ENCODE peak calls at places on chromosomes 3 and 15, in four cellular contexts. One of them, this sample, is unnamed.

GRCh38 chr3:71146673-71147072 is 436.9 kb downstream of the FOXP1 start:
- DNase-seq in body of pancreas: no peak
- DNase-seq in breast epithelium: no peak
- DNase-seq in Peyer's patch: no peak
- DNase-seq in this sample: no peak

GRCh38 chr15:64749167-64749566 is 26.2 kb downstream of the RBPMS2 start:
- DNase-seq in body of pancreas: no peak
- DNase-seq in breast epithelium: no peak
- DNase-seq in Peyer's patch: no peak
- DNase-seq in this sample: peak

GRCh38 chr3:128297401-128298138 is 144.3 kb downstream of the EEFSEC start:
- DNase-seq in body of pancreas: peak
- DNase-seq in breast epithelium: no peak
- DNase-seq in Peyer's patch: peak
- DNase-seq in this sample: peak

GRCh38 chr3:42829083-42829627 is 19.9 kb downstream of the ACKR2 start:
- DNase-seq in body of pancreas: no peak
- DNase-seq in breast epithelium: no peak
- DNase-seq in Peyer's patch: no peak
- DNase-seq in this sample: peak

GRCh38 chr3:177494216-177494615 is 296.9 kb upstream of the TBL1XR1 start:
- DNase-seq in body of pancreas: no peak
- DNase-seq in breast epithelium: no peak
- DNase-seq in Peyer's patch: no peak
- DNase-seq in this sample: no peak

GRCh38 chr3:16978234-16978920 is 93.6 kb downstream of the PLCL2 start:
- DNase-seq in body of pancreas: peak
- DNase-seq in breast epithelium: no peak
- DNase-seq in Peyer's patch: no peak
- DNase-seq in this sample: no peak

GRCh38 chr3:93961026-93961425 is 12.7 kb downstream of the PROS1 start:
- DNase-seq in body of pancreas: no peak
- DNase-seq in breast epithelium: no peak
- DNase-seq in Peyer's patch: no peak
- DNase-seq in this sample: no peak

GRCh38 chr3:122146466-122146865 is 37.0 kb upstream of the CASR start:
- DNase-seq in body of pancreas: no peak
- DNase-seq in breast epithelium: no peak
- DNase-seq in Peyer's patch: no peak
- DNase-seq in this sample: no peak

GRCh38 chr15:63288778-63289378 is 11.5 kb downstream of the APH1B start:
- DNase-seq in body of pancreas: no peak
- DNase-seq in breast epithelium: no peak
- DNase-seq in Peyer's patch: no peak
- DNase-seq in this sample: peak

GRCh38 chr3:105571005-105571404 is 204.3 kb downstream of the ALCAM start:
- DNase-seq in body of pancreas: no peak
- DNase-seq in breast epithelium: no peak
- DNase-seq in Peyer's patch: no peak
- DNase-seq in this sample: no peak

GRCh38 chr3:121809249-121809648 is 25.6 kb downstream of the IQCB1 start:
- DNase-seq in body of pancreas: no peak
- DNase-seq in breast epithelium: no peak
- DNase-seq in Peyer's patch: no peak
- DNase-seq in this sample: peak

GRCh38 chr3:20043398-20043797 is 3.2 kb downstream of the KAT2B start:
- DNase-seq in body of pancreas: peak
- DNase-seq in breast epithelium: peak
- DNase-seq in Peyer's patch: peak
- DNase-seq in this sample: peak

GRCh38 chr15:55993804-55994539 is 560 bp upstream of the NEDD4 start:
- DNase-seq in body of pancreas: no peak
- DNase-seq in breast epithelium: no peak
- DNase-seq in Peyer's patch: no peak
- DNase-seq in this sample: peak

GRCh38 chr15:48992096-48992495 is 28.4 kb upstream of the SHC4 start:
- DNase-seq in body of pancreas: no peak
- DNase-seq in breast epithelium: no peak
- DNase-seq in Peyer's patch: no peak
- DNase-seq in this sample: no peak

GRCh38 chr3:65524544-65525070 is 514.1 kb downstream of the MAGI1 start:
- DNase-seq in body of pancreas: peak
- DNase-seq in breast epithelium: no peak
- DNase-seq in Peyer's patch: no peak
- DNase-seq in this sample: no peak

GRCh38 chr3:193948459-193948858 is 187.5 kb upstream of the HES1 start:
- DNase-seq in body of pancreas: no peak
- DNase-seq in breast epithelium: no peak
- DNase-seq in Peyer's patch: no peak
- DNase-seq in this sample: no peak

GRCh38 chr3:37096292-37096691 is 78.1 kb downstream of the LRRFIP2 start:
- DNase-seq in body of pancreas: no peak
- DNase-seq in breast epithelium: no peak
- DNase-seq in Peyer's patch: no peak
- DNase-seq in this sample: no peak

GRCh38 chr3:11307830-11308432 is 35.7 kb downstream of the ATG7 start:
- DNase-seq in body of pancreas: no peak
- DNase-seq in breast epithelium: no peak
- DNase-seq in Peyer's patch: no peak
- DNase-seq in this sample: no peak

GRCh38 chr3:27900316-27900715 is 178.2 kb upstream of the EOMES start:
- DNase-seq in body of pancreas: no peak
- DNase-seq in breast epithelium: no peak
- DNase-seq in Peyer's patch: no peak
- DNase-seq in this sample: no peak

GRCh38 chr3:52047295-52047960 is 8.9 kb downstream of the DUSP7 start:
- DNase-seq in body of pancreas: no peak
- DNase-seq in breast epithelium: no peak
- DNase-seq in Peyer's patch: no peak
- DNase-seq in this sample: no peak

GRCh38 chr3:182325213-182325941 is 467.9 kb upstream of the ATP11B start:
- DNase-seq in body of pancreas: no peak
- DNase-seq in breast epithelium: no peak
- DNase-seq in Peyer's patch: no peak
- DNase-seq in this sample: no peak

GRCh38 chr15:49458145-49458544 is 35.1 kb downstream of the FGF7 start:
- DNase-seq in body of pancreas: no peak
- DNase-seq in breast epithelium: no peak
- DNase-seq in Peyer's patch: no peak
- DNase-seq in this sample: no peak

GRCh38 chr3:157103280-157103679 is 56.7 kb downstream of the CCNL1 start:
- DNase-seq in body of pancreas: no peak
- DNase-seq in breast epithelium: no peak
- DNase-seq in Peyer's patch: no peak
- DNase-seq in this sample: no peak

GRCh38 chr3:54527521-54527920 is 400.3 kb downstream of the LRTM1 start:
- DNase-seq in body of pancreas: no peak
- DNase-seq in breast epithelium: no peak
- DNase-seq in Peyer's patch: no peak
- DNase-seq in this sample: no peak

GRCh38 chr3:54531741-54532140 is 396.1 kb downstream of the LRTM1 start:
- DNase-seq in body of pancreas: no peak
- DNase-seq in breast epithelium: no peak
- DNase-seq in Peyer's patch: no peak
- DNase-seq in this sample: no peak

GRCh38 chr3:54530091-54530490 is 397.8 kb downstream of the LRTM1 start:
- DNase-seq in body of pancreas: no peak
- DNase-seq in breast epithelium: no peak
- DNase-seq in Peyer's patch: no peak
- DNase-seq in this sample: no peak

GRCh38 chr3:54533856-54534255 is 394.0 kb downstream of the LRTM1 start:
- DNase-seq in body of pancreas: no peak
- DNase-seq in breast epithelium: no peak
- DNase-seq in Peyer's patch: no peak
- DNase-seq in this sample: no peak

DNA sequence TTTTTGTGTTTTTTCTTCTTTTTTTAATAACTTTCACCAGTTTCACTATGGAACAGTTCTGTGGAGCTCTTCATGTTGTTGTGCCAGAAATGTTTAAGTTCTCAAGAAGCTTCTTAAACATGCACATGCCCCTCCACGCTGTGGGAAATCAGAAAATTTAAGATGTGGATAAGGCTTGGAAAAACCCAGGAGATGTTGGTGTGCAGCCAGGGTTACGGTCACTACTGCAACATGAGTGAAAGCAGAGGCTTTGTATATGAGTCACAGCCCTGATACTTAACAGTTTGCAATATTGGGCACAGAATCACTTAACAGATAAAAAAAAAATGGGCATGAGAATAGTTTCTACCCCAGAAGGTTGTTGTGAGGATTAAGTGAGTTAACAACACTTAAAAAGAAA is 399.9 kb downstream of the LRTM1 start:
- DNase-seq in body of pancreas: peak
- DNase-seq in breast epithelium: no peak
- DNase-seq in Peyer's patch: no peak
- DNase-seq in this sample: no peak
- H3K27ac ChIP-seq in body of pancreas: no peak
- H3K27ac ChIP-seq in breast epithelium: no peak
- H3K27ac ChIP-seq in Peyer's patch: no peak
- H3K27ac ChIP-seq in this sample: no peak

GRCh38 chr3:46098319-46098761 is 71.1 kb upstream of the XCR1 start:
- DNase-seq in body of pancreas: peak
- DNase-seq in breast epithelium: no peak
- DNase-seq in Peyer's patch: peak
- DNase-seq in this sample: peak

GRCh38 chr3:46095307-46095706 is 68.0 kb upstream of the XCR1 start:
- DNase-seq in body of pancreas: no peak
- DNase-seq in breast epithelium: no peak
- DNase-seq in Peyer's patch: peak
- DNase-seq in this sample: no peak

GRCh38 chr3:46096336-46096735 is 69.1 kb upstream of the XCR1 start:
- DNase-seq in body of pancreas: no peak
- DNase-seq in breast epithelium: no peak
- DNase-seq in Peyer's patch: no peak
- DNase-seq in this sample: no peak

GRCh38 chr3:46096781-46097180 is 69.5 kb upstream of the XCR1 start:
- DNase-seq in body of pancreas: no peak
- DNase-seq in breast epithelium: no peak
- DNase-seq in Peyer's patch: no peak
- DNase-seq in this sample: no peak

DNA sequence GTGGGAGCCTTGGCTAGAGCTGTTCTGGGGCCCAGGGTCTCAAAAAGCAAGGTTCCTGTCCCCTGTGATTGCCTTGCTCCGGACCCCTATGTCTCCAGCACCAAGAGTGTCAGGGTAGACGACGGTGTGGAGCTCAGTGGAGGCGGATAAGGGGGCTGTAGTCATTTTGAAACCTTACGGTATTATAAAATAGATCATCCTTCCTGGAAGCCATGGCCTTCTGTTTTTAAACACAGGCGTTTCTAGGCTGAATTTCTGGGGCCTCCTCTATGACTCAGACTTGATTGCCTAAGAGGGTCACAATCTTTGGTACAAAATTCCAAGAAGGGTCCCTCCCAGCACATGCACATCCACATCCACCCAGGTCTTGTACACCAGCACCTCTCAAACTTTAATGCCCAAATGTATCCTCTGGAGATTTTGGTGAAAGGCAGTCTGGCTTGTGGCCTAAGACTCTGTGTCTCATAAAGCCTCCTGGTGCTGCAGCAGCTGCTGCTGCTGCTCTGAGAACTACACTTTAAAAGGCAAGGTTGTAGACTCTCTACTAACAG is 70.5 kb upstream of the XCR1 start:
- DNase-seq in body of pancreas: no peak
- DNase-seq in breast epithelium: no peak
- DNase-seq in Peyer's patch: no peak
- DNase-seq in this sample: peak
- H3K4me3 ChIP-seq in body of pancreas: no peak
- H3K4me3 ChIP-seq in breast epithelium: no peak
- H3K4me3 ChIP-seq in Peyer's patch: no peak
- H3K4me3 ChIP-seq in this sample: no peak

DNA sequence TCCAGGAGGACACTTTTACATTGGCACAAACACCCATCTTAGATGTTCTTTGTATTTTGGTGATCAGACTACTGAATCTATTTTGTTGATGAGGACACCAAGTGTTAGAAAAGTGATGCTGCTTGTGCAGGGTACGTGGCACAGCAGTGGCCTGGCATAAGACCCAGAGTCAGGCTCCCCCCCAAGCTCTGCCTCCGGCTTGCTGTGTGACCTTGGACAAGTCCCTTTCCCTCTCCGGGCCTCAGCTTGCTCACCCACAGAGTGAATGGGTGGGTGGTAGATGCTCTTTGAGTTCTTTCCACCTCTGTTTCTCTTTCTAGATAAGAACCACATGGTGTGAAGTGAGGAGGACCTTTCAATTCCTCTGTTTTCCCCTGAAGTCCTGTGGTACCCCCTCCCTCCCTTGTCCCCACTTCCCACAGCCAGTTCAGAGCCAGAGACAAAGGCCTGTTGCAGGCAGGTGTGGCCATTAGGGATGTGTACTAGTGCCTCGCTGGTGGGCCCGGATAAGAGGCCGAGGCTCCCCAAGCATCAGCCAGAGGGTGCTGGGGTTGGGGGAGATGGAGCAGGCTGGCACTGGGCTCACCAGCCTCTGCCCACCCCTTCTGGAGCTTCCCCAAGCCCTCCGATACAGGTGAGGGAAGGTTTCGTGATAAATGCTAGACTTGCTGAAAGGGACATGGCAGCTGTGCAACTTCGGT is 43.6 kb downstream of the SMAD6 start:
- DNase-seq in body of pancreas: no peak
- DNase-seq in breast epithelium: no peak
- DNase-seq in Peyer's patch: no peak
- DNase-seq in this sample: no peak
- H3K27ac ChIP-seq in body of pancreas: no peak
- H3K27ac ChIP-seq in breast epithelium: peak
- H3K27ac ChIP-seq in Peyer's patch: no peak
- H3K27ac ChIP-seq in this sample: peak

GRCh38 chr15:60128000-60128376 is 123.9 kb downstream of the FOXB1 start:
- DNase-seq in body of pancreas: peak
- DNase-seq in breast epithelium: no peak
- DNase-seq in Peyer's patch: no peak
- DNase-seq in this sample: no peak

GRCh38 chr15:60130811-60131210 is 126.7 kb downstream of the FOXB1 start:
- DNase-seq in body of pancreas: no peak
- DNase-seq in breast epithelium: no peak
- DNase-seq in Peyer's patch: no peak
- DNase-seq in this sample: no peak

GRCh38 chr15:60126661-60127060 is 122.5 kb downstream of the FOXB1 start:
- DNase-seq in body of pancreas: no peak
- DNase-seq in breast epithelium: no peak
- DNase-seq in Peyer's patch: no peak
- DNase-seq in this sample: no peak

GRCh38 chr15:60130398-60130797 is 126.3 kb downstream of the FOXB1 start:
- DNase-seq in body of pancreas: no peak
- DNase-seq in breast epithelium: no peak
- DNase-seq in Peyer's patch: no peak
- DNase-seq in this sample: no peak

GRCh38 chr15:60128710-60129109 is 124.6 kb downstream of the FOXB1 start:
- DNase-seq in body of pancreas: no peak
- DNase-seq in breast epithelium: no peak
- DNase-seq in Peyer's patch: no peak
- DNase-seq in this sample: no peak
- H3K4me3 ChIP-seq in body of pancreas: no peak
- H3K4me3 ChIP-seq in breast epithelium: no peak
- H3K4me3 ChIP-seq in Peyer's patch: no peak
- H3K4me3 ChIP-seq in this sample: no peak

GRCh38 chr15:96356494-96357455 is 26.3 kb downstream of the NR2F2 start:
- DNase-seq in body of pancreas: peak
- DNase-seq in breast epithelium: peak
- DNase-seq in Peyer's patch: peak
- DNase-seq in this sample: peak
- H3K27ac ChIP-seq in body of pancreas: no peak
- H3K27ac ChIP-seq in breast epithelium: peak
- H3K27ac ChIP-seq in Peyer's patch: peak
- H3K27ac ChIP-seq in this sample: peak

This sample was measured in small intestine.